ENCODE peak calls at places on chromosome 2, in seven cellular contexts. One of them, this sample, is unnamed.

GRCh38 chr2:161139098-161139987 is 20.9 kb upstream of the TANK start:
- DNase-seq in psoas muscle: no peak
- DNase-seq in IMR-90: peak; percentile 74
- DNase-seq in CD4-positive, alpha-beta memory T cell: peak; percentile 50
- DNase-seq in colonic mucosa: no peak
- DNase-seq in uterus: no peak
- DNase-seq in heart left ventricle: no peak
- DNase-seq in this sample: peak; percentile 59

GRCh38 chr2:181554511-181554910 is 97.3 kb downstream of the ITGA4 start:
- DNase-seq in psoas muscle: no peak
- DNase-seq in IMR-90: no peak
- DNase-seq in CD4-positive, alpha-beta memory T cell: no peak
- DNase-seq in colonic mucosa: no peak
- DNase-seq in uterus: no peak
- DNase-seq in heart left ventricle: no peak
- DNase-seq in this sample: no peak

GRCh38 chr2:159521272-159521671 is 95.1 kb downstream of the BAZ2B start:
- DNase-seq in psoas muscle: no peak
- DNase-seq in IMR-90: no peak
- DNase-seq in CD4-positive, alpha-beta memory T cell: no peak
- DNase-seq in colonic mucosa: no peak
- DNase-seq in uterus: no peak
- DNase-seq in heart left ventricle: no peak
- DNase-seq in this sample: peak; percentile 31

GRCh38 chr2:208072250-208072892 is 47.0 kb upstream of the PLEKHM3 start:
- DNase-seq in psoas muscle: peak; percentile 55
- DNase-seq in IMR-90: peak; percentile 72
- DNase-seq in CD4-positive, alpha-beta memory T cell: peak; percentile 47
- DNase-seq in colonic mucosa: peak; percentile 78
- DNase-seq in uterus: peak; percentile 48
- DNase-seq in heart left ventricle: no peak
- DNase-seq in this sample: peak; percentile 80

GRCh38 chr2:70431948-70432347 is 121.7 kb downstream of the TGFA start:
- DNase-seq in psoas muscle: no peak
- DNase-seq in IMR-90: no peak
- DNase-seq in CD4-positive, alpha-beta memory T cell: no peak
- DNase-seq in colonic mucosa: no peak
- DNase-seq in uterus: no peak
- DNase-seq in heart left ventricle: no peak
- DNase-seq in this sample: no peak

GRCh38 chr2:62325398-62325797 is 129.5 kb downstream of the B3GNT2 start:
- DNase-seq in psoas muscle: no peak
- DNase-seq in IMR-90: no peak
- DNase-seq in CD4-positive, alpha-beta memory T cell: no peak
- DNase-seq in colonic mucosa: no peak
- DNase-seq in uterus: no peak
- DNase-seq in heart left ventricle: no peak
- DNase-seq in this sample: no peak

GRCh38 chr2:222891890-222892289 is 31.1 kb downstream of the ACSL3 start:
- DNase-seq in psoas muscle: no peak
- DNase-seq in IMR-90: peak; percentile 58
- DNase-seq in CD4-positive, alpha-beta memory T cell: no peak
- DNase-seq in colonic mucosa: no peak
- DNase-seq in uterus: no peak
- DNase-seq in heart left ventricle: no peak
- DNase-seq in this sample: peak; percentile 44

GRCh38 chr2:227890495-227891079 is 19.2 kb downstream of the DAW1 start:
- DNase-seq in psoas muscle: no peak
- DNase-seq in IMR-90: peak; percentile 61
- DNase-seq in CD4-positive, alpha-beta memory T cell: peak; percentile 11
- DNase-seq in colonic mucosa: no peak
- DNase-seq in uterus: no peak
- DNase-seq in heart left ventricle: no peak
- DNase-seq in this sample: peak; percentile 82

GRCh38 chr2:63047193-63047533 is 3.5 kb upstream of the OTX1 start:
- DNase-seq in psoas muscle: no peak
- DNase-seq in IMR-90: no peak
- DNase-seq in CD4-positive, alpha-beta memory T cell: no peak
- DNase-seq in colonic mucosa: no peak
- DNase-seq in uterus: no peak
- DNase-seq in heart left ventricle: no peak
- DNase-seq in this sample: no peak

GRCh38 chr2:20156826-20157605 is 67.9 kb downstream of the SDC1 start:
- DNase-seq in psoas muscle: no peak
- DNase-seq in IMR-90: no peak
- DNase-seq in CD4-positive, alpha-beta memory T cell: no peak
- DNase-seq in colonic mucosa: peak; percentile 59
- DNase-seq in uterus: no peak
- DNase-seq in heart left ventricle: no peak
- DNase-seq in this sample: no peak

GRCh38 chr2:96164459-96165184 is 19.4 kb upstream of the DUSP2 start:
- DNase-seq in psoas muscle: no peak
- DNase-seq in IMR-90: no peak
- DNase-seq in CD4-positive, alpha-beta memory T cell: peak; percentile 57
- DNase-seq in colonic mucosa: no peak
- DNase-seq in uterus: no peak
- DNase-seq in heart left ventricle: no peak
- DNase-seq in this sample: no peak

GRCh38 chr2:172101707-172102158 is 967 bp downstream of the DLX2 start:
- DNase-seq in psoas muscle: no peak
- DNase-seq in IMR-90: no peak
- DNase-seq in CD4-positive, alpha-beta memory T cell: no peak
- DNase-seq in colonic mucosa: no peak
- DNase-seq in uterus: no peak
- DNase-seq in heart left ventricle: no peak
- DNase-seq in this sample: no peak

GRCh38 chr2:234708091-234708683 is 211.3 kb upstream of the ARL4C start:
- DNase-seq in psoas muscle: no peak
- DNase-seq in IMR-90: no peak
- DNase-seq in CD4-positive, alpha-beta memory T cell: no peak
- DNase-seq in colonic mucosa: no peak
- DNase-seq in uterus: no peak
- DNase-seq in heart left ventricle: no peak
- DNase-seq in this sample: no peak

GRCh38 chr2:96832751-96833507 is 10.9 kb downstream of the ANKRD23 start:
- DNase-seq in psoas muscle: peak; percentile 91
- DNase-seq in IMR-90: peak; percentile 64
- DNase-seq in CD4-positive, alpha-beta memory T cell: no peak
- DNase-seq in colonic mucosa: no peak
- DNase-seq in uterus: peak; percentile 49
- DNase-seq in heart left ventricle: peak; percentile 76
- DNase-seq in this sample: peak; percentile 53

GRCh38 chr2:218128781-218129478 is 3.1 kb downstream of the CXCR2 start:
- DNase-seq in psoas muscle: no peak
- DNase-seq in IMR-90: no peak
- DNase-seq in CD4-positive, alpha-beta memory T cell: no peak
- DNase-seq in colonic mucosa: no peak
- DNase-seq in uterus: no peak
- DNase-seq in heart left ventricle: no peak
- DNase-seq in this sample: no peak

GRCh38 chr2:195049372-195050031 is 607.5 kb upstream of the SLC39A10 start:
- DNase-seq in psoas muscle: no peak
- DNase-seq in IMR-90: no peak
- DNase-seq in CD4-positive, alpha-beta memory T cell: no peak
- DNase-seq in colonic mucosa: no peak
- DNase-seq in uterus: no peak
- DNase-seq in heart left ventricle: no peak
- DNase-seq in this sample: no peak

GRCh38 chr2:216918088-216918680 is 58.3 kb upstream of the TNP1 start:
- DNase-seq in psoas muscle: peak; percentile 75
- DNase-seq in IMR-90: peak; percentile 90
- DNase-seq in CD4-positive, alpha-beta memory T cell: no peak
- DNase-seq in colonic mucosa: no peak
- DNase-seq in uterus: peak; percentile 35
- DNase-seq in heart left ventricle: no peak
- DNase-seq in this sample: peak; percentile 49

GRCh38 chr2:85400951-85401805 is 9.0 kb downstream of the CAPG start:
- DNase-seq in psoas muscle: no peak
- DNase-seq in IMR-90: no peak
- DNase-seq in CD4-positive, alpha-beta memory T cell: no peak
- DNase-seq in colonic mucosa: no peak
- DNase-seq in uterus: no peak
- DNase-seq in heart left ventricle: no peak
- DNase-seq in this sample: no peak

GRCh38 chr2:187360286-187360685 is 87.8 kb downstream of the CALCRL start:
- DNase-seq in psoas muscle: no peak
- DNase-seq in IMR-90: no peak
- DNase-seq in CD4-positive, alpha-beta memory T cell: no peak
- DNase-seq in colonic mucosa: no peak
- DNase-seq in uterus: no peak
- DNase-seq in heart left ventricle: no peak
- DNase-seq in this sample: peak; percentile 75

DNA sequence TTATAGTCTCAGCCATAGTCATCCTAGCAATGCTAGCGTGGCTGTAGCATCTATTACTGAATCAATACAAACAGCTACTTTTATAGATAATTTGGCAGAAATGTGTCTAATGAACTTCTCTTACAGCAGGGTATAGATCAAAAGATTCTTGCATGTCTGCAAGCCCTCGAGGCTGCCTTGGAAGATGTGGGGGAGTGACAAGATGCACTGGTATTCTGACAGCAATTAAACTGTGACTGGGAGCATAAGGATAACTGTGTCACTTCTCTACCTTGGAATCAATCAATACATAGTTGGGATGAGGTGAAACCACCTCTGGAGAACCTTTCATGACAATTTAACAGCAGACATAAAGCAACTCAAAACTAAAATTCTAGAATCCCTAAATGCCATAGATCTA is 59.3 kb upstream of the MYO3B start:
- DNase-seq in psoas muscle: no peak
- DNase-seq in IMR-90: no peak
- DNase-seq in CD4-positive, alpha-beta memory T cell: no peak
- DNase-seq in colonic mucosa: no peak
- DNase-seq in uterus: no peak
- DNase-seq in heart left ventricle: no peak
- DNase-seq in this sample: no peak
- H3K4me3 ChIP-seq in psoas muscle: no peak overlapping the region
- H3K4me3 ChIP-seq in IMR-90: no peak overlapping the region
- H3K4me3 ChIP-seq in CD4-positive, alpha-beta memory T cell: no peak overlapping the region
- H3K4me3 ChIP-seq in colonic mucosa: no peak overlapping the region
- H3K4me3 ChIP-seq in uterus: no peak overlapping the region
- H3K4me3 ChIP-seq in heart left ventricle: no peak overlapping the region
- H3K4me3 ChIP-seq in this sample: no peak overlapping the region

GRCh38 chr2:134119117-134119671 is 134.7 kb upstream of the MGAT5 start:
- DNase-seq in psoas muscle: no peak
- DNase-seq in IMR-90: no peak
- DNase-seq in CD4-positive, alpha-beta memory T cell: no peak
- DNase-seq in colonic mucosa: no peak
- DNase-seq in uterus: no peak
- DNase-seq in heart left ventricle: no peak
- DNase-seq in this sample: no peak

GRCh38 chr2:134119672-134120159 is 134.2 kb upstream of the MGAT5 start:
- DNase-seq in psoas muscle: peak; percentile 89
- DNase-seq in IMR-90: peak; percentile 92
- DNase-seq in CD4-positive, alpha-beta memory T cell: peak; percentile 80
- DNase-seq in colonic mucosa: peak; percentile 94
- DNase-seq in uterus: peak; percentile 87
- DNase-seq in heart left ventricle: peak; percentile 93
- DNase-seq in this sample: peak; percentile 96

GRCh38 chr2:134117651-134118050 is 136.2 kb upstream of the MGAT5 start:
- DNase-seq in psoas muscle: no peak
- DNase-seq in IMR-90: no peak
- DNase-seq in CD4-positive, alpha-beta memory T cell: no peak
- DNase-seq in colonic mucosa: no peak
- DNase-seq in uterus: no peak
- DNase-seq in heart left ventricle: no peak
- DNase-seq in this sample: peak; percentile 50

GRCh38 chr2:134120160-134120717 is 133.6 kb upstream of the MGAT5 start:
- DNase-seq in psoas muscle: no peak
- DNase-seq in IMR-90: no peak
- DNase-seq in CD4-positive, alpha-beta memory T cell: no peak
- DNase-seq in colonic mucosa: no peak
- DNase-seq in uterus: peak; percentile 19
- DNase-seq in heart left ventricle: peak; percentile 71
- DNase-seq in this sample: no peak

DNA sequence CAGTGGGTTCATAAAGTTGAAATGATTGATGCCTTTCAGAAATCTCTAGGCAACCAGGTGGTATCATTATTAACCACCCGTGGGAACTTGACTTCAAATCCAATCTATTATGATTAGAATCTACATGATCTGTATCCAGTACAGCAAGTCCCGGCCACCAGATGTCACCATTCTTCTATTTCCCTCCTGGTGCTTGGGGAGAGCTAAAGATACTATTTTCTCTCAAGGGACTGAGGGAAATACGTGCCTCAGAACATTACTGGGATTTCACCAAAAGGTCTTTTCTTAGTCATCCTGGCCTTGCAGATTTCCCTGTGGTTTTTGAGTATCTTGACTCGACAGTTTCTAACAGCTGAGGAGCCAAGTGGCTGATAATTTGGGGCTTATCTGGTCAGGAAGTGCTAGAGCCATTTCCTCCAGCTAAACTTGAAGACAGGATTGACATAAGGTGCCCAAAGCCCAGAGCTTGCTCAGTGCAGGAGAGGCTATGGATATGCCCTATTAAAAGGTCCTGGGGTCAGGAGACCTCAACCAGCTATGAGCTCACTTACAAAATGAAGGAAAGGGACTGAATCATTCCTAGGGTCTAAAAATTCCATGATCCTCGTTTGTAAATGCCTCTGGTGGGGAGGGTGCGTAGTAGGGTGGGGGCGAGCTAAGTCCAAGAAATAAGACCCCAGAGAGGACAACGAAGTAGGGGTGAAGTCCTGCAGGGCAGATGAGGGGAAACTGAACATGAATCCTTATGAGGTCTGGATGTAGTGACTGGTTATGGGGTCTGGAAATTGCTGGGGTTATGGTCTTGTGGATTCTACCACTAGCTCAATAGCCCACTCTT is 135.4 kb upstream of the MGAT5 start:
- DNase-seq in psoas muscle: peak; percentile 87
- DNase-seq in IMR-90: peak; percentile 98
- DNase-seq in CD4-positive, alpha-beta memory T cell: peak; percentile 81
- DNase-seq in colonic mucosa: peak; percentile 92
- DNase-seq in uterus: peak; percentile 91
- DNase-seq in heart left ventricle: peak; percentile 84
- DNase-seq in this sample: peak; percentile 97
- H3K4me3 ChIP-seq in psoas muscle: no peak overlapping the region
- H3K4me3 ChIP-seq in IMR-90: no peak overlapping the region
- H3K4me3 ChIP-seq in CD4-positive, alpha-beta memory T cell: no peak overlapping the region
- H3K4me3 ChIP-seq in colonic mucosa: no peak overlapping the region
- H3K4me3 ChIP-seq in uterus: no peak overlapping the region
- H3K4me3 ChIP-seq in heart left ventricle: no peak overlapping the region
- H3K4me3 ChIP-seq in this sample: no peak overlapping the region

GRCh38 chr2:121755237-121756111 is at the start of gene TSN:
- DNase-seq in psoas muscle: peak; percentile 99
- DNase-seq in IMR-90: peak; percentile 95
- DNase-seq in CD4-positive, alpha-beta memory T cell: peak; percentile 97
- DNase-seq in colonic mucosa: peak; percentile 98
- DNase-seq in uterus: peak; percentile 96
- DNase-seq in heart left ventricle: peak; percentile 99
- DNase-seq in this sample: peak; percentile 98
- H3K4me3 ChIP-seq in psoas muscle: peak within 1 kb of the TSS; percentile 78
- H3K4me3 ChIP-seq in IMR-90: peak within 1 kb of the TSS; percentile 96
- H3K4me3 ChIP-seq in CD4-positive, alpha-beta memory T cell: peak within 1 kb of the TSS; percentile 97
- H3K4me3 ChIP-seq in colonic mucosa: peak within 1 kb of the TSS; percentile 94
- H3K4me3 ChIP-seq in uterus: peak within 1 kb of the TSS; percentile 93
- H3K4me3 ChIP-seq in heart left ventricle: peak within 1 kb of the TSS; percentile 96
- H3K4me3 ChIP-seq in this sample: peak within 1 kb of the TSS; percentile 99

DNA sequence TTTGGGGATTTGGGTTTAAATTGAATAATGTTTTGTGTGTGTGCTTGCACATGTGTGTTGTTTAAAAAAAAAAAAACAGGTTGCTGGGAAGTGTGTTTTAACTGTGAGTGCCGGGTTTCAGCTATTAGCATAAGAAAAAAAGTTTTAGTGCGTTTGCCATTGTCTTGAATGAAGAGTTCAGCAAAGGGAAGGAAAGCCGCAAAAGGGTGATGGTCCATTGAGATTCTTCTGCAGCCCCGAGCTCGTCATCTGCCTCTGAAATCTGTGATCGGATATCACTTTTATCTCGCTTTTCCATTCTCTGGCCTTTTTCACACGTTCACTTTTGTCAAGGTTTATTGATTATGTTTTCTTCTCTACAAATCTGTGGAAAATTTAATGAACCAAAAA is 4.7 kb downstream of the GLI2 start:
- DNase-seq in psoas muscle: no peak
- DNase-seq in IMR-90: no peak
- DNase-seq in CD4-positive, alpha-beta memory T cell: no peak
- DNase-seq in colonic mucosa: peak; percentile 7
- DNase-seq in uterus: no peak
- DNase-seq in heart left ventricle: no peak
- DNase-seq in this sample: no peak
- H3K4me3 ChIP-seq in psoas muscle: no peak overlapping the region
- H3K4me3 ChIP-seq in IMR-90: no peak overlapping the region
- H3K4me3 ChIP-seq in CD4-positive, alpha-beta memory T cell: no peak overlapping the region
- H3K4me3 ChIP-seq in colonic mucosa: no peak overlapping the region
- H3K4me3 ChIP-seq in uterus: no peak overlapping the region
- H3K4me3 ChIP-seq in heart left ventricle: no peak overlapping the region
- H3K4me3 ChIP-seq in this sample: no peak overlapping the region